ENCODE peak calls at places on chromosomes 5 and 9, in six cellular contexts. One of them, this sample, is unnamed.
A peak's percentile ranks its signal among the peaks of the same experiment; 100 is the strongest.

GRCh38 chr5:78540335-78541057 is 108.1 kb downstream of the LHFPL2 start:
- DNase-seq in NB4: peak; percentile 65
- DNase-seq in K562: no peak
- DNase-seq in endothelial cell of umbilical vein: no peak
- DNase-seq in GM12878: no peak
- DNase-seq in HepG2: no peak
- DNase-seq in this sample: no peak

GRCh38 chr9:34203275-34204010 is 24.6 kb downstream of the UBAP1 start:
- DNase-seq in NB4: no peak
- DNase-seq in K562: no peak
- DNase-seq in endothelial cell of umbilical vein: no peak
- DNase-seq in GM12878: no peak
- DNase-seq in HepG2: no peak
- DNase-seq in this sample: no peak

GRCh38 chr5:151706906-151707305 is 20.2 kb upstream of the SPARC start:
- DNase-seq in NB4: no peak
- DNase-seq in K562: no peak
- DNase-seq in endothelial cell of umbilical vein: no peak
- DNase-seq in GM12878: no peak
- DNase-seq in HepG2: no peak
- DNase-seq in this sample: peak; percentile 36

GRCh38 chr5:137923856-137924255 is 34.6 kb downstream of the PKD2L2 start:
- DNase-seq in NB4: no peak
- DNase-seq in K562: no peak
- DNase-seq in endothelial cell of umbilical vein: peak; percentile 40
- DNase-seq in GM12878: no peak
- DNase-seq in HepG2: no peak
- DNase-seq in this sample: no peak

GRCh38 chr9:72442212-72442607 is 77.2 kb upstream of the ZFAND5 start:
- DNase-seq in NB4: no peak
- DNase-seq in K562: no peak
- DNase-seq in endothelial cell of umbilical vein: peak; percentile 63
- DNase-seq in GM12878: no peak
- DNase-seq in HepG2: peak; percentile 41
- DNase-seq in this sample: peak; percentile 90

GRCh38 chr9:121749614-121750013 is 98.2 kb downstream of the DAB2IP start:
- DNase-seq in NB4: no peak
- DNase-seq in K562: no peak
- DNase-seq in endothelial cell of umbilical vein: no peak
- DNase-seq in GM12878: no peak
- DNase-seq in HepG2: no peak
- DNase-seq in this sample: no peak

GRCh38 chr9:129174724-129175514 is 3.1 kb downstream of the IER5L start:
- DNase-seq in NB4: peak; percentile 53
- DNase-seq in K562: peak; percentile 84
- DNase-seq in endothelial cell of umbilical vein: peak; percentile 81
- DNase-seq in GM12878: no peak
- DNase-seq in HepG2: peak; percentile 57
- DNase-seq in this sample: peak; percentile 92

GRCh38 chr9:79164396-79164795 is 407.4 kb upstream of the TLE4 start:
- DNase-seq in NB4: no peak
- DNase-seq in K562: no peak
- DNase-seq in endothelial cell of umbilical vein: no peak
- DNase-seq in GM12878: no peak
- DNase-seq in HepG2: no peak
- DNase-seq in this sample: no peak

GRCh38 chr5:50440651-50441478 is at the start of gene EMB:
- DNase-seq in NB4: peak; percentile 91
- DNase-seq in K562: no peak
- DNase-seq in endothelial cell of umbilical vein: no peak
- DNase-seq in GM12878: no peak
- DNase-seq in HepG2: no peak
- DNase-seq in this sample: peak; percentile 16

GRCh38 chr5:124411089-124411488 is 335.4 kb downstream of the ZNF608 start:
- DNase-seq in NB4: no peak
- DNase-seq in K562: no peak
- DNase-seq in endothelial cell of umbilical vein: peak; percentile 13
- DNase-seq in GM12878: peak; percentile 4
- DNase-seq in HepG2: no peak
- DNase-seq in this sample: no peak

GRCh38 chr9:89387970-89388867 is 69.9 kb downstream of the SECISBP2 start:
- DNase-seq in NB4: peak; percentile 96
- DNase-seq in K562: no peak
- DNase-seq in endothelial cell of umbilical vein: no peak
- DNase-seq in GM12878: no peak
- DNase-seq in HepG2: peak; percentile 65
- DNase-seq in this sample: no peak
- TF ChIP-seq MYC in NB4: peak; percentile 82
- TF ChIP-seq MYC in K562: no peak
- TF ChIP-seq MYC in endothelial cell of umbilical vein: no peak
- TF ChIP-seq MYC in GM12878: no peak
- TF ChIP-seq MYC in HepG2: no peak
- TF ChIP-seq MYC in this sample: no peak

GRCh38 chr5:149618581-149619248 is 37.4 kb downstream of the ARHGEF37 start:
- DNase-seq in NB4: peak; percentile 72
- DNase-seq in K562: peak; percentile 80
- DNase-seq in endothelial cell of umbilical vein: peak; percentile 70
- DNase-seq in GM12878: peak; percentile 62
- DNase-seq in HepG2: peak; percentile 53
- DNase-seq in this sample: peak; percentile 75
- TF ChIP-seq MYC in NB4: peak; percentile 27
- TF ChIP-seq MYC in K562: no peak
- TF ChIP-seq MYC in endothelial cell of umbilical vein: no peak
- TF ChIP-seq MYC in GM12878: no peak
- TF ChIP-seq MYC in HepG2: no peak
- TF ChIP-seq MYC in this sample: no peak

GRCh38 chr9:115524467-115525059 is 406.6 kb upstream of the TNC start:
- DNase-seq in NB4: peak; percentile 44
- DNase-seq in K562: peak; percentile 7
- DNase-seq in endothelial cell of umbilical vein: peak; percentile 8
- DNase-seq in GM12878: no peak
- DNase-seq in HepG2: peak; percentile 32
- DNase-seq in this sample: peak; percentile 38
- TF ChIP-seq MYC in NB4: no peak
- TF ChIP-seq MYC in K562: no peak
- TF ChIP-seq MYC in endothelial cell of umbilical vein: no peak
- TF ChIP-seq MYC in GM12878: no peak
- TF ChIP-seq MYC in HepG2: no peak
- TF ChIP-seq MYC in this sample: no peak

GRCh38 chr5:168777651-168778050 is 198.5 kb upstream of the PANK3 start:
- DNase-seq in NB4: no peak
- DNase-seq in K562: no peak
- DNase-seq in endothelial cell of umbilical vein: no peak
- DNase-seq in GM12878: no peak
- DNase-seq in HepG2: no peak
- DNase-seq in this sample: no peak
- TF ChIP-seq MYC in NB4: no peak
- TF ChIP-seq MYC in K562: no peak
- TF ChIP-seq MYC in endothelial cell of umbilical vein: no peak
- TF ChIP-seq MYC in GM12878: no peak
- TF ChIP-seq MYC in HepG2: no peak
- TF ChIP-seq MYC in this sample: no peak

DNA sequence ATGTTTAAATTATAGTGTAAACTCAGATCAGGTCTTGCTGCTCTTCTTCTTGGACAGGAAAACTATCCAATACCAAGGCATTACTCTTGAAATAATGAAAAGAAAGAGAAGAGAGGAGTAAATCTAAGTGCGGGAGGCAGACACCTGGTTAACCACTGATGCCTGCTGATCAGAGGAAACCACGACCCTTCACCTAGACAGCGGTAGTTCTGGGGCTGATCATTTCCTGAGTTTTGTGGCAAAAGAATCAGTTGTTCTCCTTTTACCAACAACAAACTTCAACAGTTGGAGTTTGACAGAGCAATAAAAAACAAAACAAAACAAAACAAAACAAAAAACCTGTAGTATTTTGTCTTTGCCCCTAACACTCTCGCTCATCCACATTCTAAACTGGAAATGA is 3.0 kb downstream of the RLN1 start:
- DNase-seq in NB4: no peak
- DNase-seq in K562: no peak
- DNase-seq in endothelial cell of umbilical vein: no peak
- DNase-seq in GM12878: no peak
- DNase-seq in HepG2: no peak
- DNase-seq in this sample: no peak
- TF ChIP-seq MYC in NB4: no peak
- TF ChIP-seq MYC in K562: no peak
- TF ChIP-seq MYC in endothelial cell of umbilical vein: no peak
- TF ChIP-seq MYC in GM12878: no peak
- TF ChIP-seq MYC in HepG2: no peak
- TF ChIP-seq MYC in this sample: no peak

DNA sequence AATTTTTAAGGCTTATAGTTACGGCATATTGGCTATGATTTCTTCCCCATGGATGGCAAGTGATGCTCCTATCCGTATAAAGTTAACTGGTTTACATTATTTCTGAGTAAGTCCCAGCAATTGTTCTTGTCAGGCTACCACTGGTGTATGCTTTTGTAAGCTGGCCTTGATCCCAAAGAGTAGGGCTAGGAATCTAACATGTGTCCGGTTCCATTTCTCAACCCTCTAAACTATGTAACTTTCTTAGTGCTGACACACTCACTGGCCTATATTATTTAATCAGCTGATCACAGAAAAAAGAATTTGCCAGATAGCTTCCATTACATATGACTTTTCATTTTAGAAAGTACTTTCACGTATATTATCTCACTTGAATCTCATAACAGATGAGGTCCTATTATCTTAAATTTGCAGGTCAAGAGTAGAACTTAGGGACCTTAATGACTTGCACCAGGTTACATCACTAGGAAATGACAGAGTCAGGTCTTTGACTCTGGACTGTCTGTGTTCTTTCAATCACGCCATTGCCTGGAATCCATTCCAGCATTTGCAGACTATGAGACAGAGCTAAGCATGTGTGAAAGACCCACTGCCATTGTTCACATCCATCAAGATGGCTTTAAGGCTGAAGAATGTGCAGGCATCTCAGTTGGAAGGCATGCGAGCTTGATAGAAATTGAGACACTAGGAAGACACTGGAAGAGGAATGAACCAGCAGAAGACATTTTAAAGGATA is 362.9 kb downstream of the ARRDC3 start:
- DNase-seq in NB4: no peak
- DNase-seq in K562: peak; percentile 6
- DNase-seq in endothelial cell of umbilical vein: no peak
- DNase-seq in GM12878: no peak
- DNase-seq in HepG2: no peak
- DNase-seq in this sample: no peak
- TF ChIP-seq MYC in NB4: no peak
- TF ChIP-seq MYC in K562: no peak
- TF ChIP-seq MYC in endothelial cell of umbilical vein: no peak
- TF ChIP-seq MYC in GM12878: no peak
- TF ChIP-seq MYC in HepG2: no peak
- TF ChIP-seq MYC in this sample: no peak

DNA sequence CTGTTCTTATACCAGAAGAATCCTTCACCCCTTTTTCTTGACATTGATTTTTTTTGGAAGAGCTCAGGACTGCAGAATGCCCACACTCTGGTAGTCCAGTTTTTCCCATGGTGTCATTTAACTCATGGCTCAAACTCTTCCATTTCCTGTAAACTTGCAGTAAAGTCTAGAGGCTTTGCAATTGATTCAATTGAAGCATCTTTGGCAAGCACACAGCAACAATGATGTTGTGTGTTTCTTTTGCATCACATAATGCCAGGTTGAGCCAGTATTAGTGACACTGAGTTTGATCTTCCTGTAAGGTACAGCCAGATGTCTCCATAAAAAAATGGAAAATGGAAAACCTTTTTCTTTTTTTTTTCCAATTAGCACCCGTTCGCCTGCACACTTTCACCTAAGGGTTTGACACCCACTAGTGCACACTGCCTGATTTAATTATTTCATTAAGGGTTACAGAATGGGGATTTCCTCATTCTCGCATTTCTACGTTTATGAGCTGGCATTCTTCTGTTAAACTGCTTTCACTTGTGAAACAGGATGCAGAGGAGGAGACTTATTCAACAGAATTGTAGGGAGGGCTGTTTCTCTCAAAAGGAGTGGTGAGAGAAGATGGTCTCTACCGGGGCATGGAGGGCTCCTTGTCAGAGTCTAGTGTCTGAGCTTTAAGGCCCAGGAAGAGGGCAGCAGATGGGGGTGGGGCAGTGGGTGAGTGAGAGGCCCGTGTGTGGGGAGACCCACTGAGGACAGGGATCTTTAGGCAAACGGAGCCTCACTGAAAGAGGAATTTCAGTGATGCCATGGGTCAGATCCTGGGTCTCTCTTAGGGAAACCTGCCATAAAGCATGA is 2.2 kb upstream of the S1PR3 start:
- DNase-seq in NB4: peak; percentile 92
- DNase-seq in K562: no peak
- DNase-seq in endothelial cell of umbilical vein: peak; percentile 30
- DNase-seq in GM12878: no peak
- DNase-seq in HepG2: no peak
- DNase-seq in this sample: no peak
- TF ChIP-seq MYC in NB4: peak; percentile 24
- TF ChIP-seq MYC in K562: no peak
- TF ChIP-seq MYC in endothelial cell of umbilical vein: no peak
- TF ChIP-seq MYC in GM12878: no peak
- TF ChIP-seq MYC in HepG2: no peak
- TF ChIP-seq MYC in this sample: no peak

This sample was measured in A549.